ENCODE peak calls at places on chromosomes 11 and 22, in five cellular contexts. One of them, this sample, is unnamed.

GRCh38 chr22:34330432-34330831 is 410.2 kb upstream of the LARGE1 start:
- DNase-seq in spleen: no peak
- DNase-seq in left ventricle myocardium inferior: no peak
- DNase-seq in RWPE1: no peak
- DNase-seq in astrocyte of the cerebellum: no peak
- DNase-seq in this sample: no peak

GRCh38 chr22:47724030-47724429 is 961.6 kb downstream of the TBC1D22A start:
- DNase-seq in spleen: no peak
- DNase-seq in left ventricle myocardium inferior: no peak
- DNase-seq in RWPE1: no peak
- DNase-seq in astrocyte of the cerebellum: no peak
- DNase-seq in this sample: no peak

GRCh38 chr11:12239396-12240298 is 129.3 kb downstream of the MICAL2 start:
- DNase-seq in spleen: no peak
- DNase-seq in left ventricle myocardium inferior: no peak
- DNase-seq in RWPE1: no peak
- DNase-seq in astrocyte of the cerebellum: peak
- DNase-seq in this sample: no peak

GRCh38 chr22:37026325-37026724 is 6.8 kb downstream of the MPST start:
- DNase-seq in spleen: no peak
- DNase-seq in left ventricle myocardium inferior: peak
- DNase-seq in RWPE1: no peak
- DNase-seq in astrocyte of the cerebellum: no peak
- DNase-seq in this sample: no peak

GRCh38 chr11:123239371-123240150 is 44.5 kb upstream of the CLMP start:
- DNase-seq in spleen: no peak
- DNase-seq in left ventricle myocardium inferior: no peak
- DNase-seq in RWPE1: no peak
- DNase-seq in astrocyte of the cerebellum: no peak
- DNase-seq in this sample: no peak

GRCh38 chr11:12266943-12267342 is 110.4 kb upstream of the PARVA start:
- DNase-seq in spleen: no peak
- DNase-seq in left ventricle myocardium inferior: no peak
- DNase-seq in RWPE1: no peak
- DNase-seq in astrocyte of the cerebellum: no peak
- DNase-seq in this sample: no peak

GRCh38 chr11:93655581-93656255 is 5.8 kb upstream of the CEP295 start:
- DNase-seq in spleen: no peak
- DNase-seq in left ventricle myocardium inferior: no peak
- DNase-seq in RWPE1: no peak
- DNase-seq in astrocyte of the cerebellum: no peak
- DNase-seq in this sample: no peak

GRCh38 chr11:85182437-85183109 is 444.6 kb downstream of the DLG2 start:
- DNase-seq in spleen: no peak
- DNase-seq in left ventricle myocardium inferior: no peak
- DNase-seq in RWPE1: no peak
- DNase-seq in astrocyte of the cerebellum: peak
- DNase-seq in this sample: peak

GRCh38 chr11:47269002-47269828 is 718 bp upstream of the MADD start:
- DNase-seq in spleen: peak
- DNase-seq in left ventricle myocardium inferior: peak
- DNase-seq in RWPE1: peak
- DNase-seq in astrocyte of the cerebellum: no peak
- DNase-seq in this sample: peak

GRCh38 chr11:47271328-47271727 is 1.4 kb downstream of the MADD start:
- DNase-seq in spleen: no peak
- DNase-seq in left ventricle myocardium inferior: no peak
- DNase-seq in RWPE1: no peak
- DNase-seq in astrocyte of the cerebellum: no peak
- DNase-seq in this sample: no peak

GRCh38 chr11:47271961-47272661 is 2.2 kb downstream of the MADD start:
- DNase-seq in spleen: no peak
- DNase-seq in left ventricle myocardium inferior: peak
- DNase-seq in RWPE1: no peak
- DNase-seq in astrocyte of the cerebellum: no peak
- DNase-seq in this sample: no peak

GRCh38 chr11:47269829-47270305 is at the start of gene MADD:
- DNase-seq in spleen: peak
- DNase-seq in left ventricle myocardium inferior: peak
- DNase-seq in RWPE1: peak
- DNase-seq in astrocyte of the cerebellum: no peak
- DNase-seq in this sample: peak

DNA sequence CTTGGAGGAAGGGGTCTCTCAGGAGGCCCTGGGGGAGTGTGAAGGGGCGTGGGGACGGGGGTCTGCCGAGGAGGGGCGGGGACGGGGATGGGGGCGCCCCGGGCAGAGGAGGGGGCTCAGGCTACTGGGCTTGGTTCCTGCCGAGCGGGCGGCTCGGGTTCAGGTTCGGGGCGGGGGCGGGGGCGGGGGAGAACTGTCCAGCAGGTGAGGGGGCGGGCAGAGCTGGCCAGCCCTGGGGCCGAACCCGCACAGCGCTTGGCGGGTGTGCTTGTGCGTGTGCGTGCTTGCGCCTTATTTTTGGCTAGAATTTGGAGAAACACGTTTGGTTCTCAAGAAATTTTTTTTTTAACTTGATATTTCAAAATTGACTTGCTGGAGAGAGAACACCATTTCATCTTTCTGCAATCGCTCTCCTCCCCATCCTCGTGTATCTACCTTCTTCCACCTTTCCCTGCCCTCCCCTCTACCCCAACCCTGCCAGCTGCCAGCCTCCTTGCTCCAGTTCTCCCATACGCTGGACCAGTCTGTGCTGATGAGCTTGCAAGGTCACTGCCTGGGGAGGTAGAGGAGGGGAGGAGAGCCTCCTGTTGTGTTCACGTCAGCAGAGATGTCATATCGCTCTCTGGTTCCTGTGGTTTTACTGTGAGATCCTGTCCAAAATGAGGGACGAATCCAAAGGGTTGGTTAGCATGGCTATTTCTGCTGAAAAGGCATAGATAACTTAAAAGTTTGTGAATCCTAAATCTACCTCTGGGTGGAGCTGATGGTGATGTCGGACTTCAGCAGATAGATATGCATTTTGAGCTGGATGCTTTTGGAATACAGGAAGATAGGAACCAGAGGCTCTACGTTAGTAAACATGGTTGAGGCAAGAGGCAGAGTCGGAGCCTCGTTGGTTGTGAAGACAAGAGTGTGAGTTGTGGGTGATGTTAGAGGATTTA is 668 bp downstream of the MADD start:
- DNase-seq in spleen: peak
- DNase-seq in left ventricle myocardium inferior: no peak
- DNase-seq in RWPE1: peak
- DNase-seq in astrocyte of the cerebellum: no peak
- DNase-seq in this sample: no peak
- TF ChIP-seq CTCF in spleen: no peak
- TF ChIP-seq CTCF in left ventricle myocardium inferior: no peak
- TF ChIP-seq CTCF in RWPE1: peak
- TF ChIP-seq CTCF in astrocyte of the cerebellum: peak
- TF ChIP-seq CTCF in this sample: no peak

DNA sequence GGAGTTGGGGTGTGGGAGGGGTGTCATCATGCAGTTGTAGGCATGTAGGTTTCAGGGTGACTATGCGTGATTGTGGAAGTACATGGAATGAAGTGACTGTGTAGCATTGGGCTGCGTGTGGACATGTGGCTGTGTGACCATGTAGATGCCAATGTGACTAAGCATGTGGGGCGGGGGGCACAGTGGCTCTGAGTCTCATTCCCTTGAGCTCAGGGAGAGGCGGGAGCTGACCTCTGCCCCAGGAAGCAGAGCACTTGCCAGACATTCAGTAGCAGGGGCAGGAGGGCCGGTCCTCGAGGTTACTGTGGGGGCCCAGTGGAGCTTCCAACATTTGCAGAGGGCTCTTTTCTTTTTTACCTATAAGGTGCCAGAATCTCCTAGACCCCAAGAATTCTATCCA is 440 bp upstream of the KLHL35 start:
- DNase-seq in spleen: no peak
- DNase-seq in left ventricle myocardium inferior: no peak
- DNase-seq in RWPE1: no peak
- DNase-seq in astrocyte of the cerebellum: no peak
- DNase-seq in this sample: no peak
- TF ChIP-seq CTCF in spleen: no peak
- TF ChIP-seq CTCF in left ventricle myocardium inferior: no peak
- TF ChIP-seq CTCF in RWPE1: no peak
- TF ChIP-seq CTCF in astrocyte of the cerebellum: no peak
- TF ChIP-seq CTCF in this sample: no peak

GRCh38 chr11:74170694-74171629 is at the start of the genes C2CD3 and PPME1:
- DNase-seq in spleen: peak
- DNase-seq in left ventricle myocardium inferior: peak
- DNase-seq in RWPE1: peak
- DNase-seq in astrocyte of the cerebellum: peak
- DNase-seq in this sample: peak
- TF ChIP-seq CTCF in spleen: peak
- TF ChIP-seq CTCF in left ventricle myocardium inferior: peak
- TF ChIP-seq CTCF in RWPE1: peak
- TF ChIP-seq CTCF in astrocyte of the cerebellum: peak
- TF ChIP-seq CTCF in this sample: peak

GRCh38 chr11:41309716-41310115 is 149.7 kb downstream of the LRRC4C start:
- DNase-seq in spleen: no peak
- DNase-seq in left ventricle myocardium inferior: no peak
- DNase-seq in RWPE1: no peak
- DNase-seq in astrocyte of the cerebellum: no peak
- DNase-seq in this sample: no peak
- TF ChIP-seq CTCF in spleen: no peak
- TF ChIP-seq CTCF in left ventricle myocardium inferior: peak
- TF ChIP-seq CTCF in RWPE1: no peak
- TF ChIP-seq CTCF in astrocyte of the cerebellum: no peak
- TF ChIP-seq CTCF in this sample: peak

DNA sequence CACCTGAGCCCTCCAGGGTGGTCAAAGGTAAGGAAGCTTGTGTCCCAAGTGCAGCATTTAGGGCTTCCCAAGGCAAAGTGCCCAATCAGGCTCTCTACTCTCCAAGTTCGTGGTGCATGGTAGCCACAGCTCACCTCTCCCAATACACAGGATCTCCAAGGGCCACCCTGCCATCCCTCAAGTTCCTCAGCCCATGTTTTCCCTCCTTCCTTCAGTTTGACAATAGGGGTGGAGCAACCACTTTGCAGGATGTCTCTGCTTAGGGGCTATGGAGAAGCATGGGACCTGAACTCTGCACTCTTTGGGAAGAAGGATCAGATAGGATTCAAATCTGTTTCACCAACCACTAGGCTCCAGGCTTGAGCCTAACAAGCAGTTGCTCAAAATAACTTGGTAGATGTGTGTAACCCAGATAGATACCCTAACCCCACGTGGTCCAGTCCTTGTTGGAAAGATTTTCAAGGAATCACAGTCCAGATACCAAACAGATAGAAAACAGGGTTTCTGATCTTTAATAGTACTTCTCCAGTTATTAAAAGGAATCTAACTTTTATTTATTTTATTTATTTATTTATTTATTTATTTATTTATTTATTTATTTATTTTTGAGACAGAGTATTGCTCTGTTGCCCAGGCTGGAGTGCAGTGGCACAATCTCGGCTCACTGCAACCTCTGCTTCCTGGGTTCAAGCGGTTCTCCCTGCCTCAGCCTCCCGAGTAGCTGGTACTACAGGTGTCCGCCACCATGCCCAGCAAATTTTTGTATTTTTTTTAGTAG is 248.1 kb downstream of the CTTN start:
- DNase-seq in spleen: no peak
- DNase-seq in left ventricle myocardium inferior: no peak
- DNase-seq in RWPE1: no peak
- DNase-seq in astrocyte of the cerebellum: no peak
- DNase-seq in this sample: no peak
- TF ChIP-seq CTCF in spleen: no peak
- TF ChIP-seq CTCF in left ventricle myocardium inferior: no peak
- TF ChIP-seq CTCF in RWPE1: no peak
- TF ChIP-seq CTCF in astrocyte of the cerebellum: no peak
- TF ChIP-seq CTCF in this sample: no peak